ENCODE peak calls at places on chromosomes 2 and 18, in four cellular contexts. H is heart left ventricle, N is H7, E is fibroblast of pulmonary artery. S is an unnamed sample.

GRCh38 chr2:236101311-236101950 is 66.8 kb downstream of the GBX2 start:
- DNase-seq in H (no peak), N (peak), E (no peak), S (no peak)

GRCh38 chr2:47014564-47015051 is 99.0 kb upstream of the MCFD2 start:
- DNase-seq in N (no peak), H (no peak), E (no peak), S (no peak)

GRCh38 chr2:120620025-120620793 is 115.5 kb upstream of the GLI2 start:
- DNase-seq in N (no peak), H (no peak), E (no peak), S (peak)

GRCh38 chr2:233820766-233821105 is 33.6 kb downstream of the HJURP start:
- DNase-seq in N (no peak), H (no peak), E (no peak), S (no peak)

GRCh38 chr2:241499146-241499965 is 9.0 kb downstream of the STK25 start:
- DNase-seq in E (no peak), N (peak), H (no peak), S (no peak)

GRCh38 chr2:224436634-224437033 is 34.7 kb upstream of the FAM124B start:
- DNase-seq in H (no peak), E (no peak), N (no peak), S (no peak)

GRCh38 chr2:238170386-238171071 is 11.8 kb downstream of the ERFE start:
- DNase-seq in E (no peak), N (no peak), H (peak), S (peak)

GRCh38 chr2:69385443-69386151 is 1.4 kb downstream of the GFPT1 start:
- DNase-seq in H (no peak), E (peak), N (no peak), S (peak)

GRCh38 chr2:12035029-12035720 is 288.7 kb downstream of the LPIN1 start:
- DNase-seq in N (no peak), H (no peak), E (no peak), S (no peak)

GRCh38 chr2:67103161-67103560 is 294.0 kb upstream of the ETAA1 start:
- DNase-seq in N (no peak), H (no peak), E (no peak), S (no peak)

GRCh38 chr2:203656522-203657287 is 49.7 kb upstream of the CD28 start:
- DNase-seq in H (peak), N (no peak), E (peak), S (peak)

GRCh38 chr2:222892321-222892720 is 31.5 kb downstream of the ACSL3 start:
- DNase-seq in E (peak), N (no peak), H (no peak), S (peak)

GRCh38 chr2:19632327-19633040 is 269.3 kb downstream of the TTC32 start:
- DNase-seq in E (peak), H (peak), N (no peak), S (peak)

GRCh38 chr2:228731517-228731916 is 539.6 kb downstream of the PID1 start:
- DNase-seq in N (no peak), H (no peak), E (peak), S (peak)

GRCh38 chr2:62284980-62285379 is 89.1 kb downstream of the B3GNT2 start:
- DNase-seq in H (no peak), N (no peak), E (no peak), S (no peak)

GRCh38 chr2:39603436-39603835 is 62.3 kb upstream of the TMEM178A start:
- DNase-seq in N (no peak), E (peak), H (no peak), S (no peak)

GRCh38 chr2:70546376-70546775 is 7.2 kb downstream of the TGFA start:
- DNase-seq in N (no peak), H (no peak), E (no peak), S (no peak)

GRCh38 chr2:48483506-48483905 is 46.4 kb upstream of the STON1 start:
- DNase-seq in E (peak), N (no peak), H (no peak), S (peak)

GRCh38 chr2:199950396-199950795 is 4.9 kb downstream of the TYW5 start:
- DNase-seq in E (no peak), H (no peak), N (no peak), S (no peak)

GRCh38 chr18:44826418-44827259 is 146.0 kb downstream of the SETBP1 start:
- DNase-seq in H (peak), E (peak), N (no peak), S (peak)

GRCh38 chr2:205077159-205077558 is 531.9 kb downstream of the PARD3B start:
- DNase-seq in N (no peak), H (no peak), E (no peak), S (no peak)